ENCODE peak calls at places on chromosomes 5 and 9, in four cellular contexts. B is H1, X is K562, L is IMR-90. N is an unnamed sample.

GRCh38 chr5:9062873-9063272 is 483.0 kb downstream of the SEMA5A start:
- DNase-seq in B (no peak), X (no peak), L (no peak), N (peak; percentile 31)

GRCh38 chr5:129405222-129405621 is 54.9 kb upstream of the ADAMTS19 start:
- DNase-seq in B (no peak), X (no peak), L (no peak), N (no peak)

GRCh38 chr9:93003552-93004407 is 54.7 kb upstream of the SUSD3 start:
- DNase-seq in B (peak; percentile 82), X (peak; percentile 78), L (peak; percentile 22), N (peak; percentile 12)

GRCh38 chr5:118407958-118408357 is 580.4 kb downstream of the DTWD2 start:
- DNase-seq in B (no peak), X (no peak), L (no peak), N (no peak)

GRCh38 chr5:138770291-138770690 is 17.1 kb downstream of the CTNNA1 start:
- DNase-seq in B (no peak), X (no peak), L (no peak), N (no peak)

GRCh38 chr9:136216541-136217240 is 11.8 kb upstream of the LHX3 start:
- DNase-seq in B (no peak), X (no peak), L (no peak), N (no peak)

GRCh38 chr5:82351754-82352145 is 73.6 kb upstream of the RPS23 start:
- DNase-seq in B (no peak), X (peak; percentile 76), L (peak; percentile 89), N (no peak)

GRCh38 chr9:71897573-71897972 is 13.4 kb downstream of the ABHD17B start:
- DNase-seq in B (no peak), X (no peak), L (no peak), N (no peak)

GRCh38 chr9:108478431-108478837 is 377.4 kb downstream of the ACTL7B start:
- DNase-seq in B (no peak), X (no peak), L (peak; percentile 90), N (no peak)

GRCh38 chr9:96302021-96302420 is at the start of gene HSD17B3:
- DNase-seq in B (no peak), X (no peak), L (peak; percentile 20), N (no peak)

GRCh38 chr5:122846051-122846567 is 696 bp downstream of the SNX24 start:
- DNase-seq in B (no peak), X (no peak), L (peak; percentile 73), N (no peak)

GRCh38 chr5:150274811-150275210 is 14.8 kb downstream of the CAMK2A start:
- DNase-seq in B (no peak), X (no peak), L (no peak), N (no peak)

GRCh38 chr5:2802693-2803365 is 51.4 kb upstream of the IRX2 start:
- DNase-seq in B (no peak), X (no peak), L (no peak), N (no peak)

GRCh38 chr5:111954516-111955337 is 197.7 kb upstream of the NREP start:
- DNase-seq in B (no peak), X (no peak), L (peak; percentile 51), N (peak; percentile 28)

GRCh38 chr9:79812507-79813261 is 240.9 kb downstream of the TLE4 start:
- DNase-seq in B (no peak), X (no peak), L (no peak), N (peak; percentile 55)

GRCh38 chr5:68565427-68565826 is 349.9 kb downstream of the PIK3R1 start:
- DNase-seq in B (no peak), X (no peak), L (no peak), N (peak; percentile 55)

GRCh38 chr5:113038714-113039113 is 62.1 kb downstream of the DCP2 start:
- DNase-seq in B (peak; percentile 41), X (no peak), L (peak; percentile 47), N (no peak)

GRCh38 chr9:126528111-126528510 is 85.6 kb upstream of the LMX1B start:
- DNase-seq in B (no peak), X (no peak), L (no peak), N (no peak)

GRCh38 chr5:151912360-151912759 is 12.3 kb downstream of the GLRA1 start:
- DNase-seq in B (no peak), X (no peak), L (no peak), N (no peak)

GRCh38 chr5:3886521-3887461 is 291.2 kb downstream of the IRX1 start:
- DNase-seq in B (no peak), X (no peak), L (no peak), N (no peak)

GRCh38 chr9:97748525-97748924 is 51.4 kb upstream of the XPA start:
- DNase-seq in B (no peak), X (no peak), L (no peak), N (no peak)

GRCh38 chr5:110753620-110754019 is 14.8 kb downstream of the SLC25A46 start:
- DNase-seq in B (no peak), X (no peak), L (no peak), N (no peak)

GRCh38 chr9:34252016-34252415 is 73.2 kb downstream of the UBAP1 start:
- DNase-seq in B (no peak), X (no peak), L (no peak), N (no peak)

GRCh38 chr9:89850633-89851325 is 246.0 kb downstream of the GADD45G start:
- DNase-seq in B (no peak), X (no peak), L (peak; percentile 34), N (no peak)

GRCh38 chr9:133666845-133667244 is 30.7 kb downstream of the DBH start:
- DNase-seq in B (no peak), X (no peak), L (no peak), N (no peak)

GRCh38 chr9:137820161-137820855 is 57.3 kb upstream of the CACNA1B start:
- DNase-seq in B (no peak), X (no peak), L (peak; percentile 15), N (no peak)

GRCh38 chr9:503881-504852 is 289.5 kb downstream of the DOCK8 start:
- DNase-seq in B (peak; percentile 83), X (peak; percentile 73), L (peak; percentile 24), N (no peak)

GRCh38 chr5:55597014-55597981 is 62.5 kb upstream of the PLPP1 start:
- DNase-seq in B (peak; percentile 37), X (no peak), L (peak; percentile 82), N (no peak)

GRCh38 chr5:1516615-1517601 is 6.9 kb downstream of the LPCAT1 start:
- DNase-seq in B (peak; percentile 45), X (no peak), L (peak; percentile 93), N (no peak)

GRCh38 chr5:110441035-110441434 is 285.4 kb downstream of the TMEM232 start:
- DNase-seq in B (no peak), X (no peak), L (peak; percentile 31), N (no peak)

GRCh38 chr5:59149271-59149670 is 566.4 kb downstream of the RAB3C start:
- DNase-seq in B (no peak), X (no peak), L (no peak), N (no peak)

GRCh38 chr5:59158165-59158564 is 575.3 kb downstream of the RAB3C start:
- DNase-seq in B (no peak), X (no peak), L (peak; percentile 22), N (no peak)

GRCh38 chr5:59151162-59151889 is 568.5 kb downstream of the RAB3C start:
- DNase-seq in B (no peak), X (no peak), L (no peak), N (no peak)

GRCh38 chr5:59157001-59157527 is 574.2 kb downstream of the RAB3C start:
- DNase-seq in B (no peak), X (no peak), L (no peak), N (no peak)

DNA sequence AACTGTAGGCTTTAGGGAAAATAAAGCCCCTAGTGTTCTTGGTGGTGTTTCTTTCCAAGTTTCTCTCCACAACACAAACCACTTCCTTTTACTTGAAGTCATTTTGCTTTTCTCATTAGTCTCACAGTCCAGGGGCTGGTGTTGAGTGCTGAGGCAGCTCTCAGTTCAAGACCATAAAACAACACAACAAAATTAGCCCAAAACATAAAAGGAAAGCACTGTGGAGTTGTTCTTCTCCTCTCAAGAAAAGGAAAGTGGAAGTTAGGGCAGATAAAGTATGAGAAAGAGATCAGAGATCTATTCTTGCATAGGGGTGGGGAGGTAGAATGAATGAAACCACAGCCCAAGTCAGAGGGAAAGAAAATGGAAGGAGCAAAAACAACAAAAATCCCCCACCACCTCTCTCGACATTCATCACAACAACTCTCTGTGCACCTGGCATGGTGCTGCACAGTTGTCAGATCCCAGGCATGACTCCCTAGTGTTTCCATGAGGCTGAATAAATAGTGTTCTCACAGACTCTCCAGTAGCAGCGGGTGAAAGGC is 569.9 kb downstream of the RAB3C start:
- DNase-seq in B (no peak), X (no peak), L (no peak), N (no peak)
- TF ChIP-seq CHD1 in B (no peak), X (no peak), L (no peak), N (no peak)

DNA sequence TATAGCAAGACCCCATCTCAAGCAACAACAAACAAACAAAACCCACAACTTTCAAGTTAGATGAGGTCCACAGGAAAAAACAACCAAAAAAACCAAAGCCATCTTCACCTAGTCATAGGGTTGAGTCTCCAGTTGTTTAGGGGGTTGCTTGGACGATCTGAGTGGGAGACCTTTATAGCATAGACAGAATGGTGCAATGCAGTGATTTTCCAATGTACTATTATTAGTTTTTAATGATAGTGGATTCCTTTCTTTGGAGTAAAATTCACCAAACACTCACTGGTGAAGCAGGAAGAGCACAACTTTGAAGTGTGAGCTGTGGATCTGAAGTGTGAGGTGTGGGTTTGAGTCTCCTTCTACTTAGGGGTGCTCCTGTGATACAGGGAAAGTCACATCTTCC is 67.0 kb upstream of the KLF9 start:
- DNase-seq in B (no peak), X (no peak), L (no peak), N (no peak)
- TF ChIP-seq CHD1 in B (no peak), X (no peak), L (no peak), N (no peak)

GRCh38 chr5:64532657-64533056 is 26.8 kb downstream of the RGS7BP start:
- DNase-seq in B (no peak), X (no peak), L (no peak), N (no peak)
- TF ChIP-seq CHD1 in B (no peak), X (no peak), L (no peak), N (no peak)

GRCh38 chr5:169286572-169287325 is 14.2 kb downstream of the SLIT3 start:
- DNase-seq in B (no peak), X (no peak), L (no peak), N (no peak)

GRCh38 chr5:169289520-169289919 is 11.4 kb downstream of the SLIT3 start:
- DNase-seq in B (no peak), X (no peak), L (no peak), N (no peak)

GRCh38 chr5:169288066-169288753 is 12.7 kb downstream of the SLIT3 start:
- DNase-seq in B (no peak), X (no peak), L (no peak), N (no peak)

GRCh38 chr5:169290895-169291294 is 10.0 kb downstream of the SLIT3 start:
- DNase-seq in B (no peak), X (no peak), L (no peak), N (no peak)

DNA sequence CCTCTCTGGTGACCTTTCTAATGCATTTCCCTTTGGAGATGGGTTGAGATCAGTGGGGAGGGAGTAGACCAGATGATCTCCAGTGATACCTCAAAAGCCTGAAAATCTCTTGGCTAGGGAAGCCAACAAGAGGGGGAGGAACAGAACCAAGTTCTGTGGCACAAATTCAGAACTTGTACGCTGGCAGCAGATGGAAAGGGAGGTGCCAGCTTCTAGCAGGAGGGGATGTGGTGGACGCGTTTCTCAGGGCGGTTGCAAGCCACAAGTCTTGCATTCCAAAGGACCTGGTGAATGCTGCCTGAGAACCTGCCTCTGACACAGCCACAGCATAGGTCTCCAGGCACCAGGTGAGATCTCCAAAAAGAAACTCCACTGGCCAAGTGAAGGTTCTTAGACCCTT is 13.4 kb downstream of the SLIT3 start:
- DNase-seq in B (no peak), X (no peak), L (no peak), N (no peak)
- TF ChIP-seq CHD1 in B (no peak), X (no peak), L (no peak), N (no peak)